ENCODE peak calls at places on chromosomes 13 and 19, in nine cellular contexts. O is NCI-H1417; H is CD8-positive, alpha-beta T cell; F is kidney tubule cell; N is DMS153; J is nucleus accumbens; Y is tibial nerve; S is mucosa of descending colon; V is NCI-H2081. X is an unnamed sample.

GRCh38 chr19:2332341-2333026 is 4.0 kb downstream of the SPPL2B start:
- DNase-seq in V (peak), Y (no peak), O (peak), H (peak), S (peak), J (no peak), F (no peak), N (peak), X (no peak)

GRCh38 chr19:39873385-39873784 is 27.2 kb upstream of the FBL start:
- DNase-seq in H (no peak), F (no peak), N (no peak), J (no peak), S (no peak), O (no peak), Y (no peak), V (no peak), X (no peak)

GRCh38 chr13:113916330-113916815 is 52.5 kb upstream of the GAS6 start:
- DNase-seq in J (no peak), Y (peak), N (no peak), F (no peak), O (no peak), H (no peak), V (no peak), S (no peak), X (no peak)

GRCh38 chr13:80399340-80400163 is 58.6 kb upstream of the SPRY2 start:
- DNase-seq in O (no peak), H (no peak), N (peak), S (no peak), J (no peak), V (no peak), F (peak), Y (no peak), X (peak)

GRCh38 chr13:39106216-39106995 is 68.2 kb downstream of the NHLRC3 start:
- DNase-seq in J (no peak), Y (no peak), H (no peak), O (peak), S (no peak), F (peak), V (peak), N (peak), X (no peak)

GRCh38 chr19:15195987-15196682 is 4.7 kb downstream of the NOTCH3 start:
- DNase-seq in F (peak), J (no peak), Y (no peak), V (peak), S (peak), O (peak), N (peak), H (no peak), X (peak)

GRCh38 chr19:10137751-10138682 is 18.3 kb upstream of the EIF3G start:
- DNase-seq in Y (no peak), N (no peak), H (no peak), O (no peak), F (no peak), J (no peak), S (no peak), V (no peak), X (no peak)

GRCh38 chr19:50430888-50431342 is 1.8 kb upstream of the MYBPC2 start:
- DNase-seq in S (no peak), H (no peak), F (no peak), J (no peak), Y (no peak), V (no peak), N (no peak), O (no peak), X (no peak)

GRCh38 chr13:28329395-28330158 is 165.4 kb downstream of the FLT1 start:
- DNase-seq in O (no peak), J (no peak), V (no peak), Y (no peak), S (no peak), F (peak), N (no peak), H (no peak), X (peak)

GRCh38 chr19:53664760-53665159 is 33.0 kb downstream of the DPRX start:
- DNase-seq in Y (no peak), N (no peak), J (no peak), S (no peak), V (no peak), O (no peak), H (no peak), F (no peak), X (no peak)

GRCh38 chr19:33814181-33815165 is 17.8 kb downstream of the KCTD15 start:
- DNase-seq in N (no peak), S (no peak), H (no peak), V (no peak), F (no peak), O (no peak), Y (no peak), J (no peak), X (no peak)

GRCh38 chr13:95457294-95457693 is 95.2 kb upstream of the CLDN10 start:
- DNase-seq in N (no peak), V (no peak), F (peak), J (no peak), H (no peak), Y (no peak), S (no peak), O (no peak), X (no peak)

GRCh38 chr13:99062593-99062992 is 84.7 kb upstream of the DOCK9 start:
- DNase-seq in Y (no peak), O (no peak), N (peak), S (no peak), V (peak), J (no peak), H (no peak), F (peak), X (peak)

GRCh38 chr19:57746580-57747471 is at the start of gene ZNF776:
- DNase-seq in O (peak), V (peak), N (peak), J (peak), H (peak), F (peak), Y (peak), S (peak), X (peak)

GRCh38 chr13:75505966-75506365 is 24.0 kb upstream of the TBC1D4 start:
- DNase-seq in N (no peak), H (no peak), F (no peak), V (no peak), J (no peak), Y (no peak), S (no peak), O (no peak), X (no peak)

GRCh38 chr19:292281-292884 is 1.2 kb upstream of the PLPP2 start:
- DNase-seq in S (no peak), J (no peak), Y (no peak), O (no peak), N (no peak), H (no peak), F (no peak), V (no peak), X (no peak)

GRCh38 chr19:51064534-51065220 is at the start of gene KLK13:
- DNase-seq in V (no peak), J (no peak), F (peak), S (peak), Y (no peak), N (no peak), H (no peak), O (no peak), X (no peak)